ENCODE peak calls at places on chromosomes 6 and 20, in ten cellular contexts. Z, O, L, R, X, H, S, T, E and W are unnamed samples. For H3K9me3, the result is how much of the 10 kb centered on the place peaks cover.

GRCh38 chr20:45890997-45891983 is at the start of the genes CTSA and NEURL2:
- DNase-seq in Z (peak), O (peak), L (peak), R (peak), X (peak), H (peak), S (peak), T (peak), E (peak), W (peak)

GRCh38 chr20:62952373-62953166 is at the start of gene SLC17A9:
- DNase-seq in Z (peak), O (no peak), L (peak), R (peak), X (peak), H (peak), S (peak), T (no peak), E (no peak), W (peak)

GRCh38 chr20:10447028-10447427 is 11.9 kb downstream of the SLX4IP start:
- DNase-seq in Z (no peak), O (peak), L (no peak), R (no peak), X (no peak), H (no peak), S (peak), T (no peak), E (peak), W (no peak)

GRCh38 chr6:52491203-52492069 is 71.3 kb downstream of the EFHC1 start:
- DNase-seq in Z (no peak), O (no peak), L (no peak), R (no peak), X (no peak), H (no peak), S (peak), T (no peak), E (no peak), W (no peak)

GRCh38 chr20:63617876-63618265 is 9.0 kb downstream of the GMEB2 start:
- DNase-seq in Z (no peak), O (peak), L (no peak), R (no peak), X (no peak), H (no peak), S (no peak), T (no peak), E (no peak), W (no peak)

GRCh38 chr6:136774228-136775041 is 17.8 kb downstream of the MAP3K5 start:
- DNase-seq in Z (no peak), O (no peak), L (no peak), R (no peak), X (no peak), H (no peak), S (no peak), T (no peak), E (no peak), W (no peak)

GRCh38 chr6:139181236-139181635 is 46.4 kb downstream of the HECA start:
- DNase-seq in Z (no peak), O (no peak), L (no peak), R (no peak), X (no peak), H (no peak), S (no peak), T (no peak), E (no peak), W (no peak)

GRCh38 chr6:33191383-33192104 is 723 bp downstream of the COL11A2 start:
- DNase-seq in Z (no peak), O (no peak), L (no peak), R (no peak), X (no peak), H (peak), S (no peak), T (no peak), E (no peak), W (no peak)

GRCh38 chr20:17873410-17874270 is 95.0 kb downstream of the SNX5 start:
- DNase-seq in Z (peak), O (peak), L (peak), R (peak), X (peak), H (peak), S (no peak), T (peak), E (no peak), W (peak)

GRCh38 chr6:169955796-169956493 is 204.5 kb downstream of the ERMARD start:
- DNase-seq in Z (peak), O (no peak), L (no peak), R (no peak), X (peak), H (no peak), S (no peak), T (no peak), E (no peak), W (no peak)

GRCh38 chr6:169956580-169956979 is 205.2 kb downstream of the ERMARD start:
- DNase-seq in Z (no peak), O (no peak), L (no peak), R (no peak), X (peak), H (no peak), S (no peak), T (no peak), E (no peak), W (no peak)

GRCh38 chr6:169959129-169960002 is 207.9 kb downstream of the ERMARD start:
- DNase-seq in Z (peak), O (no peak), L (no peak), R (no peak), X (peak), H (peak), S (no peak), T (no peak), E (peak), W (no peak)

GRCh38 chr6:169958510-169958909 is 207.1 kb downstream of the ERMARD start:
- DNase-seq in Z (no peak), O (no peak), L (no peak), R (no peak), X (no peak), H (no peak), S (no peak), T (no peak), E (no peak), W (no peak)

GRCh38 chr6:169957351-169957963 is 206.0 kb downstream of the ERMARD start:
- DNase-seq in Z (peak), O (no peak), L (no peak), R (no peak), X (peak), H (no peak), S (no peak), T (no peak), E (no peak), W (no peak)
- H3K9me3 ChIP-seq in Z (under half), O (under half), L (under half), R (under half), X (under half), H (under half), S (under half), T (under half), E (under half), W (under half)

GRCh38 chr6:153167907-153168306 is 36.8 kb upstream of the RGS17 start:
- DNase-seq in Z (no peak), O (no peak), L (no peak), R (no peak), X (no peak), H (no peak), S (no peak), T (no peak), E (no peak), W (no peak)
- H3K4me3 ChIP-seq in Z (no peak), O (no peak), L (no peak), R (no peak), X (no peak), H (no peak), S (no peak), T (no peak), E (no peak), W (no peak)

DNA sequence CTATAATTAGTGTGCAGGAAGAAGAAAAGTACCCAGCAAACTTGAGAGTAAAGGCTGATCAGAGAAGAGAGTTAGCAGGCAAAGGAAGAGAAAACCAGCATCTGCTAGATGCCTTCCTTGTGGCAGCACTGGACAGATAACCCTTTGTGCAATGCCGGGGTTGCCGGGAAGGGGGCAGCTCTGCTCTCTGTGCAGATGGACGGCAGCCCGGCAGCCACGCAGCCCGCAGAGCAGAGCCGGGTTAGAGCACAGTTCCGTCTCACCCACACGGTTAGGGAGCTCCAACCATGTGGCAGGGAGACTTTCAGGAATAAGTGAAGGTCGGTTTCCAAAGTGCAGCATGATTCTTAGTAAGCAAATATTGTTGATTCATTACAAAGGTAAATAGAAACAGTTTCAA is 80.0 kb upstream of the RPS6KA2 start:
- DNase-seq in Z (no peak), O (peak), L (peak), R (no peak), X (no peak), H (peak), S (no peak), T (no peak), E (no peak), W (peak)
- TF ChIP-seq CTCF in Z (peak), O (peak), L (no peak), R (peak), X (no peak), H (peak), S (peak), T (peak), E (no peak), W (peak)

DNA sequence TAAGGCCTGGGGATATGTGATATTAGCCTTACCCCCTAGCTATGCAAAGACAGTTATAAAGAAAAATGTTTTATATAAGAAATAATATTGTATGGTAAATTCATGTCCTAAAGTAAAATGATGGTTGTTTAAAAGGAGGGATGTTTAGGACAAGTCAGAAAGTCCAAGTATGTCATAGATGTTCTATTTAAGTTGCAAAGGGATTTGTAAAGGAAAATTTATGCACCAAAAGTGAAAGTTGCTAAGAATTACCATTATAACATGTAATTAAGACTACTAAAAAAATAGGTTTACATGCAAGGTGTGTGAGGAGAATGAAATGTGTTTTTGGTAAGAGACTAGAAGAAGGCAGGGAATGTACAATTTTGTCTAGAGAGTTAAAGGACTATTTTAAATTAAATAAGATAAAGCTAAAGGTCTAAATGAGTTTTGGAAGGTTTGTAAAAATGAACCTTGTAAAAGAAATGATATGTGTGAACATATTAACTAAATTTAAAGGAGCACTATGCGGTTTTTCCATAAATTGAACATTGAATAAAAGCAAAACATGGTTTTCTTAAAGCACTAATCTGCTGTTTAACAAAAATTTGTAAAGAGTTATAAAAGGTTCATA is 22.7 kb upstream of the GOPC start:
- DNase-seq in Z (no peak), O (no peak), L (no peak), R (no peak), X (no peak), H (no peak), S (no peak), T (no peak), E (peak), W (no peak)
- H3K9me3 ChIP-seq in Z (under half), O (under half), L (under half), R (under half), X (under half), H (under half), S (under half), T (under half), E (under half), W (under half)

DNA sequence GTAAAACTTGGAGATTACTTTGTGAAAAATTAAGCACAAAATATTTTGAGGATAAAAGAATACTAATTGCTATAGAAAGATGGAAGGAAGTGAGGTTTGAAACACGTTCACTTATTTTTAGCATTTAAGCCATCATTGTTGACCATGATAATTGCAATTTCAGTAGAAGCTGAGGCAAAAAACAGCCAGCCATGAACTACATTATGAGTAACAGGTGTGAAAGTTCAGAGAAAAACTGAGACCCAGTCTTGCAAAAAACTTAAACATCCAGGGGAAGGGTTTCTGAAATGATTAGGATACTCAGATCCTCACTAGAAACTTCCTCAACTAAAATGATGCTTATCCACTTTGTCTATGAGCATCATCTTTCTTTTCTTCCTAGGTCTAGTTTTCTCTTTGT is 619.4 kb downstream of the PHF3 start:
- DNase-seq in Z (no peak), O (no peak), L (no peak), R (no peak), X (no peak), H (no peak), S (no peak), T (no peak), E (no peak), W (no peak)
- H3K4me3 ChIP-seq in Z (no peak), O (no peak), L (no peak), R (no peak), X (no peak), H (no peak), S (no peak), T (no peak), E (no peak), W (no peak)

DNA sequence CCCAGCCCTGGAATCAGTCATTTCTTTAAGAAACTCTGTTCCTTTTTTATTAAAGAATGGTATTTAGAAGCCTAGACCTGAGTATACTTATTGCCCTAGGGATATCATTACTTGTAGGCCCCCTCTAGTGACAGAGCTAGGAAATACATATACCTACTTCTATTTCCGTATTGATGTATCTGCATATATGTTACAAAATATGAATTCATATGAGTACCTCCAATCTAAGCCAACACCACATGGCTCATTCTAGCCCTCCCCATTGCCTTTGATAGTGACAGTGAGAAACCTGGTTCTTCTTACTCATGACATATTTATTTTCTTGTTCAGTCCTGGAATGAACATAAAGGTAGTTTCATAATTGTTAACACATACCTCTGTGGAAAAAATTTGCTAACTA is 137.2 kb downstream of the FARS2 start:
- DNase-seq in Z (no peak), O (no peak), L (no peak), R (no peak), X (no peak), H (no peak), S (no peak), T (no peak), E (peak), W (no peak)
- TF ChIP-seq CTCF in Z (peak), O (peak), L (no peak), R (peak), X (no peak), H (peak), S (peak), T (peak), E (peak), W (no peak)

DNA sequence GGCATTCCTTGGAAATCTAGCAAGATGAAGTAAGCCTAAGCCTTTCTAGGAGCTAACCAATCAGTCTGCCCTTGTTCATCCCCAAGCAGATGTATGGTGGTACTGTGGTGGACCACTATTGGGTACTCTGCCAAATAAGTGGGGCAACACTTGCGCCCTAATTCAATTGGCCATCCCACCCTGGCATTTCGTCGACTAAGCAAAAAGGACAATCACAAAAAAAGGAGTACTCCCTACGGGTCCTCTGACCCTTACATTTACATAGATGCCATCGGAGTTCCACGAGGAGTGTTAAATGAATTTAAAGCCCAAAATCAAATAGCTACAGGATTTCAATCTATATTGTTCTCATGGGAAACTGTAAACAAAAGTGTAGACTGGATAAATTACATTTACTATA is 19.5 kb downstream of the CHD6 start:
- DNase-seq in Z (no peak), O (no peak), L (no peak), R (no peak), X (no peak), H (no peak), S (no peak), T (no peak), E (no peak), W (no peak)
- H3K9me3 ChIP-seq in Z (under half), O (under half), L (under half), R (under half), X (under half), H (half or more), S (half or more), T (half or more), E (half or more), W (under half)

GRCh38 chr6:108157234-108157971 is 8.4 kb upstream of the NR2E1 start:
- DNase-seq in Z (no peak), O (no peak), L (no peak), R (no peak), X (no peak), H (no peak), S (no peak), T (no peak), E (no peak), W (no peak)
- H3K4me3 ChIP-seq in Z (peak), O (peak), L (no peak), R (no peak), X (peak), H (peak), S (peak), T (peak), E (no peak), W (peak)

DNA sequence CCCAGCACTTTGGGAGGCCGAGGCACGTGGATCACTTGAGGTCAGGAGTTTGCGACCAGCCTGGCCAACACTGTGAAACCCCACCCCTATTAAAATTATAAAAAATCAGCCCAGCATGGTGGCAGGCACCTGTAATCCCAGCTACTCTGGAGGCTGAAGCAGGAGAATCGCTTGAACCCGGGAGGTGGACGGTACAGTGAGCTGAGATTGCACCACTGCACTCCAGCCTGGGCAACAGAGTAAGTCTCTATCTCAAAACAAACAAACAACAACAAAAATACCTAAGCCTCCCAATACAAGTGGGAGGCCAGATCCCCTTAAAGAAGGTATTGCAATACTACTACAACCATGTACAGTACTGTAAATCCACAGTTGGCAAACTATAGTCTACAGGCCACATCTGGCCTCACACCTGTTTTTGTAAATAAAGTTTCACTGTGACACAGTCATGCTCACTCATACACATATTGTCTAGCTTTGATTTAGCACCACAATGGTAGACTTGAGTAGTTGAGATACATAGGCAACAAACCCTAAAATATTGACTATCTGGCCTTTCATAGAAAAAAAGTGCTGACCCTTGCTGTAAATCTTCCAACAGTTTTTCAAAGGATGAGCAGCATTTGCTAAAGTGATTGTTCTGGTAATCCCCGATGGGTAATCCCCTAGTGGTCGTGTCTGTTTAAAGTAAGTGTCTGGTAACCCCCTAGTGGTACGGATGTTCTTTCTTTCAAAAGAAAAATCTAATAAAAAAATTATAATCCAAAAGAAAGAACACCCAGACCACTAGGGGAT is 202.0 kb downstream of the RNGTT start:
- DNase-seq in Z (no peak), O (no peak), L (no peak), R (no peak), X (no peak), H (no peak), S (peak), T (no peak), E (peak), W (no peak)
- TF ChIP-seq CTCF in Z (no peak), O (peak), L (no peak), R (no peak), X (no peak), H (no peak), S (peak), T (no peak), E (peak), W (no peak)